ENCODE peak calls at places on chromosomes 4 and X, in seven cellular contexts. I is SK-N-SH, G is HCT116, D is GM12878, M is K562, R is H1, F is HepG2. V is an unnamed sample.

GRCh38 chrX:12771445-12772069 is 19.7 kb upstream of the PRPS2 start:
- DNase-seq in D (peak), F (no peak), R (peak), G (peak), M (peak), I (peak), V (no peak)

GRCh38 chrX:145405012-145405411 is 157.7 kb downstream of the SPANXN1 start:
- DNase-seq in R (no peak), F (peak), G (peak), D (no peak), I (peak), M (peak), V (peak)

GRCh38 chr4:118774989-118775388 is 60.9 kb downstream of the SEC24D start:
- DNase-seq in I (no peak), G (no peak), R (no peak), M (no peak), F (no peak), D (no peak), V (no peak)

GRCh38 chrX:78571849-78572248 is 87.3 kb downstream of the RTL3 start:
- DNase-seq in I (no peak), D (no peak), F (no peak), M (no peak), R (no peak), G (no peak), V (no peak)

GRCh38 chr4:140982613-140983340 is 150.5 kb downstream of the RNF150 start:
- DNase-seq in D (no peak), F (no peak), R (no peak), G (no peak), I (no peak), M (no peak), V (no peak)

GRCh38 chrX:574830-575229 is 55.8 kb upstream of the SHOX start:
- DNase-seq in I (no peak), G (no peak), D (no peak), R (peak), M (no peak), F (no peak), V (no peak)

GRCh38 chr4:187786190-187786589 is 209.4 kb upstream of the ZFP42 start:
- DNase-seq in M (no peak), I (no peak), D (no peak), G (no peak), R (no peak), F (no peak), V (no peak)

GRCh38 chrX:20432048-20432447 is 165.3 kb upstream of the RPS6KA3 start:
- DNase-seq in M (no peak), I (no peak), F (no peak), D (no peak), G (no peak), R (no peak), V (no peak)

GRCh38 chrX:35890699-35891098 is 28.8 kb upstream of the CFAP47 start:
- DNase-seq in R (peak), F (peak), M (peak), D (no peak), I (peak), G (no peak), V (peak)

GRCh38 chr4:76969493-76969892 is 19.9 kb downstream of the SEPTIN11 start:
- DNase-seq in I (no peak), M (no peak), R (no peak), D (no peak), G (no peak), F (no peak), V (no peak)

GRCh38 chrX:19121898-19122640 is at the start of gene ADGRG2:
- DNase-seq in M (no peak), R (peak), F (no peak), G (no peak), D (no peak), I (peak), V (no peak)

GRCh38 chr4:184028571-184028996 is 123.5 kb downstream of the STOX2 start:
- DNase-seq in M (no peak), G (no peak), F (no peak), R (no peak), D (no peak), I (no peak), V (no peak)

GRCh38 chr4:82801910-82802521 is 3.4 kb upstream of the SCD5 start:
- DNase-seq in F (peak), R (no peak), G (no peak), M (peak), D (no peak), I (peak), V (no peak)
- TF ChIP-seq JUND in F (no peak), R (no peak), G (no peak), M (no peak), D (no peak), I (no peak), V (no peak)

DNA sequence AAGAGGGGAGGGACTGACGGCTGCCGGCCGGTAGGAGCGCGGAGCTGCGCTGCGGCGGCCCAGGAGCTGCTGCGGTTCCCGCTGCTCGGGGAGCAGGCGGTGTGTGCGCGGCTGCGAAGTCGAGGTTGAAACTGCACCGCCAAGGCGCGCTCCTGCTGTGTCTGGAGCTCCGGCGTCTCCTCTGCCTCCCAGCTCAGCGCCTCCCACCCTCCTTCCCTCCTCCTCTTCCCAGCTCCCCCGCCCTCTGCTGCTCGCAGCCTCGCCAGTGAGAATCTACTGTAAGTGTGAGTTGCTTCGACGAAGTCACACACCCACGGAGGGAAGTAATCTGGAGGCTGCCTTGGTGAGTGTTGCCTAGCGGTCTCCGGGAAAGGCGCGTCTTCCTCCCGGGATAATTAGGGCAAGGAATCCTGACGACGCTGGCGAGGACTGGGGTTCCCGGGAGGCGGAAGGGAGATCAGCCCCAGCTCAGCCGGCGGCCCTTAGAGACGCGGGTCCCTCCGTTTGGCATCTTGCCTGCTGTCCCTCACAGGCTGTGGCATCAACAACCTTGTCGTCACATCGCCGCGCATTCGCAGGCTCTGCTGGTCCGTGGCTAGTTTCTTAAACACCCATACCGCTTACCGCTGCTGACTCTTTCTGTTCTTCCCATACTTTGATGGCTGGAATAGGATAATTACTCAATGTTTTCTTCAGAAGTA is at the start of gene EPHA5:
- DNase-seq in F (peak), I (peak), G (no peak), M (peak), R (peak), D (no peak), V (peak)
- TF ChIP-seq JUND in F (no peak), I (no peak), G (no peak), M (no peak), R (no peak), D (no peak), V (no peak)

GRCh38 chr4:1651609-1652008 is 32.5 kb downstream of the FAM53A start:
- DNase-seq in I (no peak), R (no peak), G (no peak), D (no peak), M (no peak), F (no peak), V (no peak)

GRCh38 chr4:1653776-1654175 is 30.3 kb downstream of the FAM53A start:
- DNase-seq in I (no peak), F (no peak), M (no peak), D (no peak), R (no peak), G (no peak), V (no peak)

GRCh38 chr4:1654216-1654945 is 29.7 kb downstream of the FAM53A start:
- DNase-seq in I (no peak), F (no peak), M (no peak), R (no peak), G (no peak), D (no peak), V (no peak)

GRCh38 chr4:1655081-1655480 is 29.0 kb downstream of the FAM53A start:
- DNase-seq in R (no peak), G (no peak), M (no peak), F (no peak), D (no peak), I (no peak), V (no peak)

GRCh38 chr4:1652088-1652487 is 32.0 kb downstream of the FAM53A start:
- DNase-seq in M (no peak), G (no peak), I (no peak), R (no peak), D (no peak), F (no peak), V (no peak)
- TF ChIP-seq JUND in M (no peak), G (no peak), I (no peak), R (no peak), D (no peak), F (no peak), V (no peak)

GRCh38 chr4:137467537-137467936 is 64.8 kb downstream of the PCDH18 start:
- DNase-seq in R (no peak), G (no peak), M (no peak), I (no peak), D (no peak), F (no peak), V (no peak)
- TF ChIP-seq JUND in R (no peak), G (no peak), M (no peak), I (no peak), D (no peak), F (no peak), V (no peak)

GRCh38 chr4:22875592-22876257 is 183.0 kb downstream of the GBA3 start:
- DNase-seq in I (no peak), F (no peak), D (no peak), M (no peak), G (no peak), R (no peak), V (no peak)
- TF ChIP-seq JUND in I (no peak), F (no peak), D (no peak), M (no peak), G (no peak), R (no peak), V (no peak)

DNA sequence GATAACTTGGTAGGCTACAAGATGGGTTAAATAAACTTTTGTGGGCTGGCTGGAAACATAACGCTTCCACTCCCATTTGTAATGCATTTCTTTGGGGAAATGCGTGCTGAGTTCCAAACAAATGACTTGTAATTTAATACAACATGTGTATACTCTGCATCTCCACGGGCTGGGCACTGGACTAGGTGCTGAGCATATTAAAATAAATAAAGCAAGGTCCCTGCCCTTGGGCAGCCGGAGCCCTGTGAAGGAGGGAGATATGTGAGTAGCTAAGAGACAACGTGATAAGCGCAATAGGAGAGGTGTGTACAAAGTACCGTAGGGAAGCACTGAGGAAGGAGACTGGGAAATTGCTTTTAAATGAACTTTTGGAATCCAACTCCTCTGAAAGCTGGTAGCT is 147.2 kb upstream of the RBPJ start:
- DNase-seq in R (no peak), F (no peak), M (no peak), G (no peak), I (no peak), D (no peak), V (no peak)
- TF ChIP-seq JUND in R (no peak), F (no peak), M (no peak), G (no peak), I (no peak), D (no peak), V (no peak)

GRCh38 chrX:41558531-41558930 is 111.4 kb downstream of the NYX start:
- DNase-seq in I (peak), G (no peak), M (peak), R (no peak), F (no peak), D (no peak), V (peak)

GRCh38 chrX:41559662-41560061 is 112.5 kb downstream of the NYX start:
- DNase-seq in G (no peak), R (no peak), I (no peak), D (no peak), M (peak), F (no peak), V (no peak)

GRCh38 chrX:41559235-41559634 is 112.1 kb downstream of the NYX start:
- DNase-seq in D (no peak), I (no peak), M (no peak), G (no peak), R (no peak), F (no peak), V (no peak)

GRCh38 chrX:41563881-41564280 is 116.7 kb downstream of the NYX start:
- DNase-seq in G (no peak), R (no peak), I (no peak), M (no peak), D (no peak), F (no peak), V (no peak)

GRCh38 chrX:41561045-41561444 is 113.9 kb downstream of the NYX start:
- DNase-seq in R (no peak), F (no peak), I (no peak), M (peak), D (peak), G (no peak), V (no peak)
- TF ChIP-seq JUND in R (no peak), F (no peak), I (peak), M (peak), D (no peak), G (no peak), V (no peak)

V was measured in T47D.